ENCODE peak calls at places on chromosomes 6 and 20, in six cellular contexts. V is H54; G is head of caudate nucleus; A is effector memory CD4-positive, alpha-beta T cell; C is EL; Y is gastrocnemius medialis. N is an unnamed sample.

GRCh38 chr20:36493801-36494114 is 47.6 kb upstream of the MYL9 start:
- DNase-seq in V (peak), G (peak), A (no peak), C (peak), Y (peak), N (no peak)

GRCh38 chr6:24864345-24864744 is 65.6 kb upstream of the ARMH2 start:
- DNase-seq in V (no peak), G (no peak), A (no peak), C (peak), Y (no peak), N (no peak)

GRCh38 chr20:286508-286907 is 4.0 kb downstream of the C20orf96 start:
- DNase-seq in V (no peak), G (no peak), A (no peak), C (no peak), Y (no peak), N (no peak)

GRCh38 chr6:25907475-25908014 is 22.9 kb downstream of the SLC17A2 start:
- DNase-seq in V (no peak), G (no peak), A (no peak), C (no peak), Y (no peak), N (no peak)

GRCh38 chr6:34055223-34055933 is 90.5 kb downstream of the GRM4 start:
- DNase-seq in V (peak), G (peak), A (peak), C (peak), Y (peak), N (peak)

GRCh38 chr6:72182337-72183246 is 296.2 kb downstream of the RIMS1 start:
- DNase-seq in V (no peak), G (peak), A (no peak), C (peak), Y (no peak), N (peak)

GRCh38 chr20:35093245-35093884 is 758 bp upstream of the TRPC4AP start:
- DNase-seq in V (peak), G (no peak), A (no peak), C (peak), Y (no peak), N (no peak)

GRCh38 chr6:73231986-73232391 is 6.7 kb upstream of the KHDC1L start:
- DNase-seq in V (no peak), G (no peak), A (no peak), C (peak), Y (no peak), N (no peak)

GRCh38 chr20:5001174-5002076 is at the start of gene SLC23A2:
- DNase-seq in V (peak), G (peak), A (peak), C (peak), Y (no peak), N (peak)

GRCh38 chr6:31896856-31897611 is 464 bp downstream of the EHMT2 start:
- DNase-seq in V (no peak), G (no peak), A (no peak), C (no peak), Y (no peak), N (no peak)

GRCh38 chr6:157089851-157090250 is 233.5 kb downstream of the TMEM242 start:
- DNase-seq in V (no peak), G (no peak), A (no peak), C (no peak), Y (no peak), N (no peak)

GRCh38 chr6:842141-842540 is 149.2 kb upstream of the EXOC2 start:
- DNase-seq in V (no peak), G (no peak), A (no peak), C (no peak), Y (no peak), N (no peak)

GRCh38 chr6:45759134-45759849 is 256.4 kb downstream of the CLIC5 start:
- DNase-seq in V (no peak), G (no peak), A (no peak), C (no peak), Y (no peak), N (no peak)

GRCh38 chr20:36303020-36303595 is 3.0 kb upstream of the DLGAP4 start:
- DNase-seq in V (no peak), G (peak), A (no peak), C (no peak), Y (no peak), N (no peak)

GRCh38 chr6:39530201-39530759 is 194.9 kb downstream of the KIF6 start:
- DNase-seq in V (no peak), G (no peak), A (no peak), C (peak), Y (no peak), N (no peak)

GRCh38 chr6:133467231-133467981 is 226.2 kb downstream of the EYA4 start:
- DNase-seq in V (no peak), G (no peak), A (no peak), C (no peak), Y (no peak), N (no peak)

GRCh38 chr20:34045930-34046329 is 52.2 kb downstream of the RALY start:
- DNase-seq in V (no peak), G (no peak), A (no peak), C (no peak), Y (no peak), N (no peak)

GRCh38 chr6:22613695-22614094 is 44.3 kb downstream of the HDGFL1 start:
- DNase-seq in V (no peak), G (no peak), A (no peak), C (peak), Y (no peak), N (no peak)

N was measured in posterior cingulate gyrus.